ENCODE peak calls at places on chromosomes 11 and 22, in eight cellular contexts. Y, C, H, V, J, X, W and O are unnamed samples.

GRCh38 chr11:29159552-29160465 is 857.0 kb downstream of the KCNA4 start:
- DNase-seq in Y (no peak), H (peak; percentile 60), C (peak; percentile 23), W (peak; percentile 62), X (peak; percentile 86), V (peak; percentile 8), J (no peak), O (peak; percentile 75)

GRCh38 chr11:19453893-19454292 is 213.1 kb upstream of the E2F8 start:
- DNase-seq in J (peak; percentile 75), Y (no peak), V (no peak), H (peak; percentile 59), C (no peak), W (no peak), X (peak; percentile 96), O (no peak)

GRCh38 chr11:116776522-116776984 is 3.8 kb upstream of the BUD13 start:
- DNase-seq in X (no peak), J (no peak), Y (no peak), H (no peak), V (no peak), C (no peak), W (no peak), O (no peak)

GRCh38 chr11:90241414-90241813 is 18.6 kb upstream of the CHORDC1 start:
- DNase-seq in H (no peak), C (no peak), Y (no peak), V (peak; percentile 23), W (no peak), X (no peak), J (no peak), O (no peak)

GRCh38 chr22:23401910-23402274 is 178.2 kb downstream of the IGLL1 start:
- DNase-seq in V (no peak), H (no peak), W (no peak), X (no peak), J (peak; percentile 52), Y (no peak), C (no peak), O (no peak)

GRCh38 chr11:65663634-65664200 is 1.0 kb upstream of the RELA start:
- DNase-seq in H (no peak), J (peak; percentile 83), C (peak; percentile 30), X (peak; percentile 89), Y (peak; percentile 53), V (no peak), W (no peak), O (no peak)

GRCh38 chr11:28874706-28875105 is 766.5 kb downstream of the METTL15 start:
- DNase-seq in J (no peak), C (no peak), V (no peak), W (no peak), X (no peak), H (no peak), Y (no peak), O (no peak)

GRCh38 chr22:50306753-50307749 is at the start of gene PLXNB2:
- DNase-seq in Y (no peak), C (peak; percentile 89), X (peak; percentile 88), V (peak; percentile 32), J (peak; percentile 88), W (no peak), H (peak; percentile 82), O (no peak)

GRCh38 chr22:40256501-40256900 is 78.8 kb downstream of the TNRC6B start:
- DNase-seq in X (no peak), H (no peak), W (no peak), J (no peak), Y (no peak), C (no peak), V (no peak), O (no peak)

GRCh38 chr11:2256293-2256913 is 14.0 kb downstream of the ASCL2 start:
- DNase-seq in W (no peak), V (no peak), H (no peak), Y (no peak), J (no peak), X (no peak), C (no peak), O (peak; percentile 25)

GRCh38 chr22:43411040-43411919 is 534 bp upstream of the MPPED1 start:
- DNase-seq in C (no peak), V (no peak), H (peak; percentile 44), Y (no peak), W (no peak), X (no peak), J (peak; percentile 43), O (no peak)

GRCh38 chr11:88469828-88470227 is 132.3 kb upstream of the CTSC start:
- DNase-seq in J (no peak), Y (no peak), X (no peak), H (no peak), W (no peak), V (no peak), C (no peak), O (no peak)

GRCh38 chr11:73538381-73538872 is 59.5 kb downstream of the FAM168A start:
- DNase-seq in Y (no peak), X (peak; percentile 41), W (no peak), H (no peak), V (no peak), C (no peak), J (no peak), O (no peak)

GRCh38 chr11:12148466-12148865 is 38.1 kb downstream of the MICAL2 start:
- DNase-seq in J (no peak), V (no peak), Y (no peak), X (no peak), C (no peak), W (no peak), H (no peak), O (no peak)

GRCh38 chr11:63805844-63806415 is 7.3 kb upstream of the SPINDOC start:
- DNase-seq in W (no peak), X (no peak), J (no peak), C (no peak), V (no peak), Y (no peak), H (no peak), O (no peak)

GRCh38 chr11:86589204-86589603 is 83.2 kb downstream of the ME3 start:
- DNase-seq in H (no peak), W (no peak), X (no peak), Y (no peak), V (no peak), C (no peak), J (no peak), O (no peak)

GRCh38 chr11:128936546-128937275 is 6.0 kb downstream of the TP53AIP1 start:
- DNase-seq in C (no peak), J (no peak), Y (no peak), X (no peak), H (peak; percentile 80), W (no peak), V (peak; percentile 41), O (no peak)

GRCh38 chr11:113618360-113618759 is 87.7 kb downstream of the TMPRSS5 start:
- DNase-seq in V (no peak), J (no peak), W (no peak), C (no peak), Y (no peak), X (peak; percentile 81), H (no peak), O (no peak)